ENCODE peak calls at places on chromosomes 3 and 15, in seven cellular contexts. H, I, W, V, B, K and A are unnamed samples.

GRCh38 chr3:188687389-188687788 is 484.4 kb upstream of the TPRG1 start:
- DNase-seq in H (peak; percentile 76), I (no peak), W (no peak), V (peak; percentile 44), B (peak; percentile 16), K (no peak), A (no peak)

GRCh38 chr3:82145742-82146141 is 384.3 kb upstream of the GBE1 start:
- DNase-seq in H (no peak), I (no peak), W (no peak), V (no peak), B (no peak), K (no peak), A (no peak)

GRCh38 chr3:47007482-47008257 is 28.2 kb downstream of the NBEAL2 start:
- DNase-seq in H (no peak), I (no peak), W (peak; percentile 63), V (no peak), B (no peak), K (peak; percentile 64), A (no peak)

GRCh38 chr3:77102916-77103769 is 63.2 kb downstream of the ROBO2 start:
- DNase-seq in H (no peak), I (no peak), W (no peak), V (no peak), B (no peak), K (no peak), A (no peak)

GRCh38 chr3:15637131-15637951 is 35.8 kb downstream of the BTD start:
- DNase-seq in H (no peak), I (peak; percentile 56), W (no peak), V (no peak), B (no peak), K (no peak), A (no peak)

GRCh38 chr15:56767315-56767714 is 34.0 kb upstream of the ZNF280D start:
- DNase-seq in H (no peak), I (no peak), W (no peak), V (no peak), B (no peak), K (no peak), A (no peak)

GRCh38 chr3:172148702-172149565 is 109.6 kb downstream of the FNDC3B start:
- DNase-seq in H (no peak), I (no peak), W (no peak), V (no peak), B (no peak), K (no peak), A (no peak)

GRCh38 chr3:175093738-175094137 is 234.6 kb downstream of the NAALADL2 start:
- DNase-seq in H (no peak), I (no peak), W (no peak), V (no peak), B (no peak), K (no peak), A (no peak)

GRCh38 chr3:77815467-77815866 is 775.6 kb downstream of the ROBO2 start:
- DNase-seq in H (peak; percentile 45), I (no peak), W (no peak), V (no peak), B (no peak), K (no peak), A (no peak)

GRCh38 chr15:61668444-61668843 is 391.8 kb downstream of the VPS13C start:
- DNase-seq in H (no peak), I (no peak), W (no peak), V (no peak), B (no peak), K (no peak), A (no peak)

GRCh38 chr3:58111513-58112184 is 99.1 kb downstream of the DNASE1L3 start:
- DNase-seq in H (no peak), I (no peak), W (peak; percentile 80), V (no peak), B (peak; percentile 96), K (no peak), A (no peak)

GRCh38 chr15:93942140-93942808 is 289.1 kb upstream of the MCTP2 start:
- DNase-seq in H (peak; percentile 61), I (no peak), W (no peak), V (no peak), B (no peak), K (no peak), A (no peak)

GRCh38 chr15:82850242-82850591 is 40.8 kb downstream of the WHAMM start:
- DNase-seq in H (no peak), I (no peak), W (peak; percentile 4), V (no peak), B (peak; percentile 57), K (no peak), A (peak; percentile 40)

GRCh38 chr3:149245738-149246451 is 24.3 kb upstream of the CP start:
- DNase-seq in H (peak; percentile 73), I (no peak), W (no peak), V (peak; percentile 37), B (no peak), K (no peak), A (no peak)

GRCh38 chr3:67349551-67350174 is 304.7 kb downstream of the SUCLG2 start:
- DNase-seq in H (peak; percentile 40), I (no peak), W (no peak), V (no peak), B (no peak), K (no peak), A (no peak)

GRCh38 chr3:2099779-2100191 is 1.1 kb downstream of the CNTN4 start:
- DNase-seq in H (no peak), I (no peak), W (no peak), V (no peak), B (peak; percentile 2), K (no peak), A (no peak)

GRCh38 chr15:74242296-74242929 is 6.3 kb downstream of the CCDC33 start:
- DNase-seq in H (peak; percentile 39), I (no peak), W (no peak), V (peak; percentile 51), B (peak; percentile 64), K (no peak), A (no peak)

GRCh38 chr3:126679831-126680677 is 24.0 kb upstream of the CHCHD6 start:
- DNase-seq in H (no peak), I (no peak), W (no peak), V (no peak), B (no peak), K (no peak), A (no peak)

GRCh38 chr15:49844390-49844789 is 223.5 kb downstream of the DTWD1 start:
- DNase-seq in H (no peak), I (no peak), W (no peak), V (no peak), B (no peak), K (no peak), A (no peak)

GRCh38 chr3:129656659-129657247 is 50.3 kb upstream of the PLXND1 start:
- DNase-seq in H (no peak), I (no peak), W (no peak), V (no peak), B (no peak), K (no peak), A (no peak)

GRCh38 chr3:106699093-106699492 is 678.1 kb upstream of the CCDC54 start:
- DNase-seq in H (no peak), I (no peak), W (no peak), V (no peak), B (no peak), K (no peak), A (no peak)

GRCh38 chr3:173986861-173987410 is 589.4 kb downstream of the NLGN1 start:
- DNase-seq in H (no peak), I (no peak), W (no peak), V (no peak), B (no peak), K (no peak), A (no peak)

GRCh38 chr3:190001426-190001825 is 119.3 kb downstream of the P3H2 start:
- DNase-seq in H (no peak), I (no peak), W (no peak), V (no peak), B (no peak), K (no peak), A (no peak)

GRCh38 chr3:136788154-136788553 is 30.8 kb upstream of the SLC35G2 start:
- DNase-seq in H (no peak), I (no peak), W (no peak), V (no peak), B (no peak), K (no peak), A (no peak)

GRCh38 chr3:136789976-136790375 is 28.9 kb upstream of the SLC35G2 start:
- DNase-seq in H (no peak), I (no peak), W (no peak), V (no peak), B (no peak), K (no peak), A (no peak)

GRCh38 chr3:136783708-136784191 is 31.6 kb upstream of the STAG1 start:
- DNase-seq in H (no peak), I (no peak), W (no peak), V (peak; percentile 38), B (no peak), K (no peak), A (no peak)

GRCh38 chr3:136790786-136791185 is 28.1 kb upstream of the SLC35G2 start:
- DNase-seq in H (no peak), I (no peak), W (no peak), V (no peak), B (no peak), K (no peak), A (no peak)

GRCh38 chr3:136787226-136787793 is 31.6 kb upstream of the SLC35G2 start:
- DNase-seq in H (peak; percentile 26), I (peak; percentile 32), W (no peak), V (peak; percentile 55), B (peak; percentile 47), K (no peak), A (no peak)
- TF ChIP-seq CTCF in H (no peak), I (no peak), W (no peak), V (no peak), B (no peak), K (no peak), A (no peak)

GRCh38 chr3:124653071-124653470 is 77.2 kb upstream of the UMPS start:
- DNase-seq in H (no peak), I (no peak), W (no peak), V (no peak), B (no peak), K (no peak), A (no peak)
- TF ChIP-seq CTCF in H (no peak), I (no peak), W (no peak), V (no peak), B (no peak), K (no peak), A (no peak)

GRCh38 chr3:191003742-191004141 is 141.2 kb upstream of the GMNC start:
- DNase-seq in H (no peak), I (no peak), W (no peak), V (no peak), B (no peak), K (no peak), A (no peak)

GRCh38 chr3:191008074-191008473 is 145.6 kb upstream of the GMNC start:
- DNase-seq in H (no peak), I (no peak), W (no peak), V (no peak), B (no peak), K (no peak), A (no peak)

DNA sequence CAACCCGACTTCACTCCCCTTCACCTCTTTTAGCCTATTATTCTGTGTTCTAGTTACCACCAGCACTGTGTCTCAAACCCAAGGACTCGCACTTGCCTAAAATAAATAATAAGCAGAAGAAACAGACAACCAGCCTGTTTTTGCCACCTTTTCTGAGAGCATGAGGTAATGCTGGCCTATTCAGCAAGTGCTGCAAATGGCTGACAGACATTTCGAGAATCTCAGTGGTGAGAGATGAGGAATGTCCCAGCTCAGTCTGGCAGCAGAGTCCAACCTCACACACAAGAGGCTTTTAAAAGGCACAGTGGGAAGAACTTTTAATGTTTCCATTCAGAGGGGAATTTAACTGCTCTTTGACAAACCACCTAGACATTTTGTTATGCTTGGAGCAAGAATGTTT is 143.3 kb upstream of the GMNC start:
- DNase-seq in H (no peak), I (no peak), W (no peak), V (no peak), B (no peak), K (no peak), A (no peak)
- TF ChIP-seq CTCF in H (no peak), I (no peak), W (no peak), V (no peak), B (no peak), K (no peak), A (no peak)

GRCh38 chr15:35206060-35206675 is 121.1 kb upstream of the NANOGP8 start:
- DNase-seq in H (peak; percentile 59), I (no peak), W (no peak), V (peak; percentile 4), B (no peak), K (no peak), A (no peak)
- TF ChIP-seq CTCF in H (peak; percentile 39), I (no peak), W (no peak), V (peak; percentile 63), B (no peak), K (no peak), A (peak; percentile 70)